ENCODE peak calls at places on chromosome 20, in six cellular contexts. B is GM03348, Y is sciatic nerve, S is progenitor cell of endocrine pancreas, R is left ventricle myocardium inferior, Q is nephron progenitor cell. N is an unnamed sample.

GRCh38 chr20:58135441-58136170 is 92.8 kb downstream of the ANKRD60 start:
- DNase-seq in S (no peak), R (no peak), Q (no peak), B (no peak), Y (no peak), N (no peak)

GRCh38 chr20:8803065-8803464 is 265.8 kb upstream of the PLCB4 start:
- DNase-seq in S (no peak), B (no peak), Q (no peak), Y (no peak), R (no peak), N (no peak)

GRCh38 chr20:14521436-14521835 is 184.0 kb upstream of the FLRT3 start:
- DNase-seq in S (no peak), B (no peak), Q (no peak), R (no peak), Y (no peak), N (no peak)

GRCh38 chr20:62723351-62723750 is 14.7 kb downstream of the NTSR1 start:
- DNase-seq in Q (no peak), B (no peak), R (peak; percentile 14), S (no peak), Y (no peak), N (no peak)

GRCh38 chr20:41339957-41340326 is 679 bp upstream of the LPIN3 start:
- DNase-seq in B (peak; percentile 87), S (peak; percentile 94), Q (peak; percentile 91), R (peak; percentile 81), Y (peak; percentile 93), N (peak; percentile 78)

GRCh38 chr20:37704955-37705354 is 11.1 kb downstream of the CTNNBL1 start:
- DNase-seq in B (no peak), Y (no peak), Q (no peak), S (no peak), R (no peak), N (no peak)

GRCh38 chr20:57654998-57655811 is 35.0 kb upstream of the ZBP1 start:
- DNase-seq in Y (peak; percentile 57), R (no peak), Q (no peak), S (no peak), B (peak; percentile 7), N (no peak)

GRCh38 chr20:44720617-44720993 is 5.4 kb downstream of the CCN5 start:
- DNase-seq in B (peak; percentile 78), Y (no peak), S (no peak), R (no peak), Q (no peak), N (no peak)

GRCh38 chr20:39885975-39886649 is 802.9 kb downstream of the MAFB start:
- DNase-seq in Y (peak; percentile 88), S (no peak), Q (peak; percentile 47), R (peak; percentile 70), B (peak; percentile 77), N (no peak)

GRCh38 chr20:47620808-47621805 is 119.4 kb downstream of the NCOA3 start:
- DNase-seq in Q (no peak), R (no peak), Y (no peak), B (peak; percentile 58), S (no peak), N (no peak)

GRCh38 chr20:35329435-35330139 is 37.4 kb upstream of the FAM83C start:
- DNase-seq in Y (no peak), Q (peak; percentile 37), B (no peak), S (no peak), R (no peak), N (no peak)

GRCh38 chr20:61968036-61968810 is 97.5 kb downstream of the TAF4 start:
- DNase-seq in Y (no peak), B (no peak), R (no peak), Q (no peak), S (no peak), N (no peak)

GRCh38 chr20:37529214-37529967 is 1.7 kb upstream of the BLCAP start:
- DNase-seq in R (no peak), S (no peak), Y (no peak), B (no peak), Q (no peak), N (no peak)

GRCh38 chr20:37935435-37935834 is 32.5 kb downstream of the VSTM2L start:
- DNase-seq in Q (no peak), R (no peak), S (no peak), B (no peak), Y (no peak), N (no peak)

GRCh38 chr20:13494019-13494418 is 144.7 kb downstream of the TASP1 start:
- DNase-seq in Y (no peak), Q (no peak), S (no peak), R (no peak), B (no peak), N (no peak)

GRCh38 chr20:50845566-50846211 is 50.8 kb downstream of the BCAS4 start:
- DNase-seq in R (no peak), S (no peak), Y (no peak), Q (no peak), B (no peak), N (no peak)

GRCh38 chr20:11246251-11246775 is 572.5 kb upstream of the JAG1 start:
- DNase-seq in R (no peak), B (no peak), S (no peak), Y (no peak), Q (no peak), N (no peak)

GRCh38 chr20:36066777-36067176 is 87.8 kb upstream of the EPB41L1 start:
- DNase-seq in Q (no peak), S (no peak), R (no peak), Y (no peak), B (no peak), N (no peak)

GRCh38 chr20:32585519-32586127 is 490 bp upstream of the NOL4L start:
- DNase-seq in Y (no peak), R (no peak), B (no peak), Q (peak; percentile 49), S (no peak), N (no peak)

GRCh38 chr20:39291301-39291700 is 329.2 kb downstream of the DHX35 start:
- DNase-seq in R (no peak), Q (no peak), S (no peak), B (no peak), Y (no peak), N (no peak)

GRCh38 chr20:22946594-22946993 is 88.5 kb upstream of the SSTR4 start:
- DNase-seq in R (no peak), B (peak; percentile 41), S (no peak), Y (no peak), Q (no peak), N (no peak)

GRCh38 chr20:4811661-4812181 is 90.0 kb downstream of the PRND start:
- DNase-seq in S (no peak), Y (peak; percentile 75), R (peak; percentile 72), Q (no peak), B (no peak), N (peak; percentile 61)

GRCh38 chr20:13839421-13840092 is 54.7 kb downstream of the NDUFAF5 start:
- DNase-seq in B (peak; percentile 87), Q (no peak), S (no peak), R (no peak), Y (no peak), N (no peak)

GRCh38 chr20:57530327-57530981 is 5.5 kb upstream of the CTCFL start:
- DNase-seq in S (no peak), Q (no peak), Y (no peak), B (no peak), R (no peak), N (no peak)

GRCh38 chr20:33731693-33732165 is at the start of gene ZNF341:
- DNase-seq in B (peak; percentile 94), R (peak; percentile 90), S (peak; percentile 96), Q (peak; percentile 93), Y (peak; percentile 92), N (peak; percentile 85)

GRCh38 chr20:47317127-47317895 is 39.2 kb downstream of the ZMYND8 start:
- DNase-seq in R (peak; percentile 80), Q (peak; percentile 13), B (peak; percentile 93), Y (peak; percentile 69), S (no peak), N (no peak)

GRCh38 chr20:4767084-4767483 is 45.4 kb downstream of the PRND start:
- DNase-seq in S (no peak), B (no peak), R (no peak), Y (no peak), Q (no peak), N (no peak)

GRCh38 chr20:63160641-63161175 is 55.2 kb downstream of the YTHDF1 start:
- DNase-seq in B (no peak), S (no peak), R (no peak), Q (no peak), Y (no peak), N (no peak)

GRCh38 chr20:40502431-40502992 is 186.5 kb downstream of the MAFB start:
- DNase-seq in Q (peak; percentile 26), R (no peak), Y (no peak), S (no peak), B (no peak), N (no peak)

GRCh38 chr20:43667341-43668132 is 623 bp downstream of the MYBL2 start:
- DNase-seq in S (no peak), B (no peak), Y (no peak), Q (peak; percentile 47), R (no peak), N (no peak)

GRCh38 chr20:22698443-22698842 is 114.1 kb upstream of the FOXA2 start:
- DNase-seq in Q (no peak), R (no peak), S (no peak), Y (no peak), B (no peak), N (no peak)

GRCh38 chr20:62058941-62059340 is 6.7 kb downstream of the TAF4 start:
- DNase-seq in S (no peak), Q (no peak), R (no peak), Y (peak; percentile 30), B (no peak), N (no peak)

GRCh38 chr20:43954704-43955243 is 40.1 kb downstream of the TOX2 start:
- DNase-seq in Y (no peak), R (no peak), Q (no peak), B (no peak), S (no peak), N (no peak)

GRCh38 chr20:63896136-63896890 is 1.4 kb downstream of the DNAJC5 start:
- DNase-seq in R (peak; percentile 51), S (no peak), Y (no peak), B (peak; percentile 43), Q (peak; percentile 26), N (no peak)

GRCh38 chr20:50649587-50649986 is 41.8 kb downstream of the RIPOR3 start:
- DNase-seq in S (no peak), R (no peak), B (no peak), Q (no peak), Y (no peak), N (no peak)

GRCh38 chr20:6886065-6886729 is 118.7 kb downstream of the BMP2 start:
- DNase-seq in S (no peak), Y (no peak), B (no peak), R (no peak), Q (peak; percentile 13), N (no peak)

GRCh38 chr20:18363708-18364107 is 75.4 kb downstream of the ZNF133 start:
- DNase-seq in B (no peak), Y (no peak), S (no peak), Q (no peak), R (no peak), N (no peak)

GRCh38 chr20:63164681-63165537 is 51.0 kb downstream of the YTHDF1 start:
- DNase-seq in B (no peak), Y (no peak), Q (no peak), S (no peak), R (no peak), N (no peak)

N was measured in T-helper 17 cell.